ENCODE peak calls at places on chromosomes 7 and 10, in nine cellular contexts. C is Calu3, K is MCF 10A, Y is ovary, N is endodermal cell, I is fibroblast of lung, W is WTC11, T is thoracic aorta, R is astrocyte of the spinal cord. Z is an unnamed sample.

GRCh38 chr7:6520163-6520981 is 30.9 kb downstream of the GRID2IP start:
- DNase-seq in C (peak), R (no peak), W (no peak), K (no peak), Y (no peak), N (no peak), T (no peak), I (no peak), Z (no peak)

GRCh38 chr7:15921576-15921975 is 235.1 kb upstream of the MEOX2 start:
- DNase-seq in C (no peak), R (peak), I (no peak), Y (no peak), T (no peak), N (no peak), W (no peak), K (no peak), Z (no peak)

GRCh38 chr10:117441812-117442443 is 66.7 kb upstream of the PDZD8 start:
- DNase-seq in T (peak), K (peak), I (no peak), N (no peak), C (no peak), R (peak), Y (no peak), W (no peak), Z (peak)

GRCh38 chr7:94888542-94888941 is 18.9 kb upstream of the PPP1R9A start:
- DNase-seq in T (no peak), Y (no peak), N (no peak), R (peak), C (peak), W (no peak), I (peak), K (peak), Z (no peak)

GRCh38 chr7:140621326-140622035 is 19.1 kb downstream of the DENND2A start:
- DNase-seq in I (peak), C (no peak), R (peak), K (peak), Y (no peak), N (no peak), T (no peak), W (no peak), Z (no peak)

GRCh38 chr10:71388736-71389310 is 7.9 kb upstream of the CDH23 start:
- DNase-seq in I (no peak), Y (no peak), C (no peak), N (peak), K (no peak), T (no peak), R (no peak), W (no peak), Z (no peak)

GRCh38 chr7:122123746-122124145 is 20.3 kb downstream of the AASS start:
- DNase-seq in R (no peak), T (no peak), I (no peak), K (no peak), W (no peak), C (no peak), N (no peak), Y (no peak), Z (no peak)

GRCh38 chr7:66426996-66427395 is 201.7 kb upstream of the KCTD7 start:
- DNase-seq in Y (no peak), R (no peak), T (no peak), I (no peak), C (no peak), N (no peak), W (no peak), K (no peak), Z (no peak)

GRCh38 chr10:91672021-91672608 is 39.2 kb upstream of the PPP1R3C start:
- DNase-seq in C (no peak), N (peak), Y (no peak), I (peak), K (peak), W (no peak), T (no peak), R (peak), Z (no peak)

GRCh38 chr10:30559118-30559684 is 70.4 kb downstream of the LYZL2 start:
- DNase-seq in T (no peak), Y (no peak), N (peak), W (no peak), R (no peak), K (no peak), I (no peak), C (no peak), Z (no peak)

GRCh38 chr10:5818894-5819293 is 5.7 kb upstream of the GDI2 start:
- DNase-seq in R (no peak), T (no peak), Y (no peak), W (no peak), I (no peak), C (no peak), K (no peak), N (no peak), Z (peak)

GRCh38 chr10:88786032-88786770 is 16.3 kb upstream of the LIPM start:
- DNase-seq in R (no peak), K (no peak), C (no peak), Y (no peak), W (no peak), N (no peak), T (no peak), I (no peak), Z (no peak)

GRCh38 chr10:29554660-29555059 is 80.1 kb downstream of the SVIL start:
- DNase-seq in I (no peak), R (peak), Y (no peak), C (no peak), N (no peak), T (no peak), K (peak), W (no peak), Z (no peak)

DNA sequence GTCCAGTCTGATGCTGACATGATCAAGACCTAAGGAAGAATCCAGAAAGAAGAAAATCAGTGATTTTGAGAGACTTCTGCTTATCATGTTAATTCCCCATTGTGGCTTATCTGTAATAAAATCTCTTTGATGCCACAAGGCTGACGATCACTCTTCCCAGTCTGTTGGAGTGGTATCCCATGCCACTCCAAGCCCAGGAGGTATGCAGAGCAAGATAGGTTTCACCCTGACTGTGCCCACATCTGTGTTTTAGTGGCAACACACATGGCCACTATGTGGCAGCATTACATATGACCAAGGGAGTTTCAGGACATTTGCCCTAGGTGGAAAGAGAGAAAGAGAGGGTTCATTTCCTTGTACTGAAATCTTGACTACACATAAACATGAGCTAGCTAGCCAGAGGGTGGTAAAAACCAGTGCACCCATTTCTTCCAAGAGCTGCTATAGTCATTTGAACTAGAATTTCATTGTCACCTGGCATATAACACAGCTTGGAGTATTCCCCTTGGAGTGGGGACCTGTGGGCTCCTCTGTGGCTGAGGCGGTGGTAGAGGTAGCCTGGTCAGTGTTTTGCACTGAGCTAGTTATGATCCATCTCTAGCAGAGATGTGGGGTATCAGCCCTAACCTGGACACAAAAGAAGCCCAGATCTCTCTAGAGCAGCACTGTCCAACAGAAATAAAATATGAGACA is 20.8 kb downstream of the LAMB4 start:
- DNase-seq in Y (no peak), C (peak), K (peak), R (no peak), N (peak), W (no peak), I (peak), T (no peak), Z (peak)
- TF ChIP-seq CTCF in Y (no peak), C (no peak), K (peak), R (peak), N (peak), W (no peak), I (peak), T (no peak), Z (peak)

DNA sequence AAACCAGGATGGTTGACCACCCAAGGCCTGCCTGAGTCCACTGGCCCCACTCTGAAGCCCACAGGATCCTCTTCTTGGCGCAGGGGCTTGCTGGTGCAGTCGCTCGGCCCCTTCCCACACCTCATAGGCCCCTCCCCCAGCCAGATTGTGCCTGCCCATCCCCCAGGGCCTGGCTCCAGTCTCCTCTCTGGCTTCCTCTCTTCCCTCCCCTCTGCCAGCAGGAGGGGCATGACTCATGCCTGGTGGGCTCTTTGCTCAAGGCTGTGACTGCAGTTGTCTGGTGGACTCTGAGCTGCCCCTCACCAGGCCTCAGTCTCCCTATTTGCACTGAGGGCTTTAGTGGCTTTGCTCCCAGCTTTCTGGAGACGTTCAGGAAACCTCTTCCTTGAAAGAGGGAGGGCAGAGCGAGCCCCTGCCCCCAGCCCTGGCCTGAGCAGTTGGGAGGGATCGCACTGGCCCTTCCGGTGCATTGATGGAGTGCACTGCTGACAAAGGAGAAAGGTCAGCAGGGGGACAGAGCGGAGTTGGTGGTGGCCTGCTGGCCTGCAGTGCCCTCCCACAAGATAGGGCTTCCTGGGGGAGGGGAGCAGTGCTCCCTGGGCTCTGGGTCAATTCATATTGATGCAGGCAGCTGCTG is 60.7 kb downstream of the ZMIZ1 start:
- DNase-seq in R (peak), I (peak), W (peak), T (no peak), K (no peak), N (peak), C (no peak), Y (peak), Z (no peak)
- TF ChIP-seq CTCF in R (peak), I (no peak), W (no peak), T (no peak), K (no peak), N (peak), C (no peak), Y (no peak), Z (no peak)

DNA sequence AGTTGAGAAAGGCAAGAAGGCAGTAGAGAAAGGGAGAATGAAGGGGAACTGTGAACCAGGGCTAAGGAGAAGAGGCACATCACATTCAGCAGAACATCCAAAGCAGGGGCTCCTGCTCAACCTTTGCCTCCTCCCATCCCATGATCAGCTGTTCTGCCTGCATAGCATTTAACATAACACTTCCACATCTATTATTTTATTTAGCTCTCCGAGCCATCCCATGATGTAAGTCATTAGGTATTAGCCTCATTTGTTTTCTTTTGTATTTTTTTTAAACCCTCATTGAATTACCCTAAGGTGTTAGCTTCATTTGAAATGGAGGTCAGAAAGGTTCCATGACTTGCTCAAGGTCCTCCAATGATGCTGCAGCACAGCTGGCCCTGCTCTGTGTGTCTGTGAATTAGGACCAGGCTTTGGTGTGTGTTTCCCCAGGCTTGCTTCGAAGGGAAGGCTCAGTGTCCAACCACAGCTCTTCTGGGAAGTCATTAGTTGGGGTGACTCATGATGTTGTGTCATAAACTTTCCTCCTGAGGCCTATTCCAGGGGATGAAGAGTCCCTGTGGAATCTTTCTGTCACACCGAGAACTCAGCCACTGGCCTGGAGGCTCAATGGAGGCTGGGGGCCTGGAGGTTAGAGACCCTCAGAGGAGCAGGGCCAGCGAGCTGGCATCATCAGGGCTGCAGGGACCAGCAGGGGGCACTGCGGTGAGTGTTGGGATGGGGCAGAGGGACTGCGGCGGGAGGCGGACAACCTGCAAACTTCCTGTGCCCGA is 16.5 kb downstream of the NPFFR1 start:
- DNase-seq in I (peak), T (no peak), Y (no peak), K (peak), N (peak), R (peak), C (peak), W (peak), Z (no peak)
- TF ChIP-seq CTCF in I (no peak), T (no peak), Y (no peak), K (peak), N (peak), R (peak), C (peak), W (peak), Z (peak)

DNA sequence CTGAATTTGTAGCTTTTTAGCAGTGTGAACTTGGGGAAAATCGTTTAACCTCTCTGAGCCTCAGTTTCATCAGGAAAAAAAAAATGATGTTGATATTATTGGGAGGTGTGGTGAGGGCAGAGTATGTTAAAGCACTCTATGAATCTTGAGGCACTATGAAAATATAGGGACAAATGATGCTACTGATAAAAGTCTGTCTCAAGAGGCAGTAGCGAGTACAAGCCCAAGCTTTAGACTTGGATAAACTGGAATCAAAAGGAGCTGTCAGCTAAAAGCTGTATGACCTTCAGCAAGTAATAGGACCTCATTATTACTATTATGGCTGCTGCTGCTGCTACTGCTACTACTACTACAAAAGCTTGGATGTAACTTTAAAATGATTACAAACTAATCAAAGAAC is 8.4 kb downstream of the ZNF277 start:
- DNase-seq in K (no peak), C (no peak), W (no peak), T (no peak), R (no peak), N (no peak), I (no peak), Y (no peak), Z (no peak)
- TF ChIP-seq CTCF in K (no peak), C (no peak), W (no peak), T (no peak), R (no peak), N (no peak), I (no peak), Y (no peak), Z (no peak)

DNA sequence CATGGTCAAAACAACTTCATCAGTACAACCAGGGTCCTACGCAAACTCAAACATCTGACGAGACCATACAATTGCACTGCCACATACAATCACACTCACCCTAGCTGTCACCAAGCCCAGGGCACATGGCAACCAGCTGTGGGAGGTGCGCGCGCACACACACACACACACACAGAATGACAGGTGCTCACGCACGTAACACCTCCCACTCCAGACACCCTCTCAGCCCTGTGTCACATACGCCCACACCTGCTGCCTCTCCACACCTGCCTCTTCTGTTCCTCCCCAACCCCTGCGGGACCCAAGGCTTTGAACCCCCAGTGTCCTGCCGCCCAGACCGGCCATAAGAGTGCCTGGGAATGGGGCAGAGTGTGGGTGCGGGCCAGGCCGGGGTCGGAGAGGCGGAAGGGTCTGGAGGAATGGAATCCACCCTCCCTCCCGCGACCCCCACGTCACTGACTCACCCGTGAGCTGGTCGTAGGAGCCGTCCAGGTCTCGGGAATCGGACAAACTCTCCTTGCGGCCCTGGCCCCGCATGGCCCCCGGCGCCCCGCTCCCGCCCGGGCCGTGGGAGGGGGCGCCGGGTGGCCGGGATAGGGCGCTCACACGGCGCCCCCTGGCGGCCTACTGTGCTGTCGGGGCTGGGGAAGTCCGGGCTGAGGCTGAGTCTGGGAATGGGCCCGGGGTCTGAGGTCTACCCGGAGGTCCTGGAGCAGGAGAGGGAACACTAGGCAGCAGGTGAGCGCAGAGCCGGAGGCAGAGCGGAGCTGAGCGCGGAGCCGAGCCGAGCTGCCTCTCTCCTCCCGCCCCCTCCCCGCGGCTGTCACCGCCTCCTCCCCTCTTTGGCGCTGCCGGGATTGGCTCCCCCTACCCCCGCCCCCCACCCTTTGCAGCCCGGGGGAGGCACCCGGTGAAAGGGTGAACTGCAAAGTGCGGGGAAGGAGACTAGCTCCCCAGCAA is at the start of gene KCNIP2:
- DNase-seq in K (no peak), N (peak), W (peak), R (no peak), C (peak), I (no peak), Y (no peak), T (no peak), Z (peak)
- TF ChIP-seq CTCF in K (peak), N (peak), W (peak), R (peak), C (peak), I (peak), Y (no peak), T (peak), Z (peak)

GRCh38 chr7:158413962-158414961 is 173.4 kb downstream of the PTPRN2 start:
- DNase-seq in T (no peak), K (peak), Y (no peak), N (peak), C (no peak), I (no peak), W (no peak), R (peak), Z (no peak)
- TF ChIP-seq CTCF in T (no peak), K (no peak), Y (no peak), N (peak), C (no peak), I (no peak), W (no peak), R (no peak), Z (no peak)

Z was measured in GM20000.